ENCODE peak calls at places on chromosomes 1 and 21, in ten cellular contexts. D is neuronal stem cell, R is Panc1, N is fibroblast of lung, B is pancreas, T is lung, X is tibial artery, K is PC-3, L is AG04449, Z is OCI-LY7. P is an unnamed sample.

GRCh38 chr1:101506541-101507164 is 269.8 kb downstream of the S1PR1 start:
- DNase-seq in K (peak; percentile 68), N (peak; percentile 49), B (no peak), Z (peak; percentile 56), X (no peak), R (peak; percentile 8), T (no peak), D (peak; percentile 41), L (no peak), P (peak; percentile 6)

GRCh38 chr1:227038401-227038800 is 98.3 kb downstream of the COQ8A start:
- DNase-seq in Z (no peak), T (no peak), B (no peak), X (no peak), N (no peak), L (peak; percentile 5), K (peak; percentile 34), R (no peak), D (no peak), P (no peak)

GRCh38 chr1:243539636-243540035 is 283.8 kb downstream of the SDCCAG8 start:
- DNase-seq in B (no peak), D (no peak), N (no peak), Z (no peak), X (no peak), K (no peak), T (no peak), R (no peak), L (no peak), P (no peak)

GRCh38 chr1:197327776-197328364 is 59.8 kb downstream of the CRB1 start:
- DNase-seq in R (no peak), B (no peak), T (no peak), Z (peak; percentile 3), D (no peak), L (no peak), N (peak; percentile 38), K (peak; percentile 33), X (no peak), P (no peak)

GRCh38 chr1:229339086-229339485 is 3.8 kb downstream of the CCSAP start:
- DNase-seq in N (no peak), R (no peak), X (no peak), D (no peak), K (no peak), Z (no peak), B (no peak), T (no peak), L (no peak), P (no peak)

GRCh38 chr1:31415658-31416057 is 2.6 kb downstream of the SERINC2 start:
- DNase-seq in L (no peak), N (no peak), X (no peak), B (no peak), Z (no peak), R (no peak), D (no peak), K (no peak), T (no peak), P (no peak)

GRCh38 chr1:21924503-21925005 is 12.6 kb downstream of the HSPG2 start:
- DNase-seq in N (no peak), L (no peak), Z (no peak), R (no peak), B (no peak), T (no peak), K (no peak), D (no peak), X (no peak), P (no peak)

GRCh38 chr21:43467785-43468184 is 40.9 kb upstream of the SIK1 start:
- DNase-seq in R (no peak), N (no peak), X (no peak), B (peak; percentile 1), K (peak; percentile 0), D (no peak), Z (no peak), T (no peak), L (no peak), P (no peak)

GRCh38 chr1:68675336-68675735 is 178.5 kb upstream of the DEPDC1 start:
- DNase-seq in L (no peak), X (no peak), R (no peak), K (peak; percentile 26), N (no peak), Z (no peak), B (no peak), D (no peak), T (no peak), P (no peak)

GRCh38 chr1:58608945-58609344 is 31.9 kb upstream of the TACSTD2 start:
- DNase-seq in Z (no peak), D (no peak), N (no peak), R (no peak), L (no peak), X (no peak), T (no peak), K (no peak), B (no peak), P (no peak)

DNA sequence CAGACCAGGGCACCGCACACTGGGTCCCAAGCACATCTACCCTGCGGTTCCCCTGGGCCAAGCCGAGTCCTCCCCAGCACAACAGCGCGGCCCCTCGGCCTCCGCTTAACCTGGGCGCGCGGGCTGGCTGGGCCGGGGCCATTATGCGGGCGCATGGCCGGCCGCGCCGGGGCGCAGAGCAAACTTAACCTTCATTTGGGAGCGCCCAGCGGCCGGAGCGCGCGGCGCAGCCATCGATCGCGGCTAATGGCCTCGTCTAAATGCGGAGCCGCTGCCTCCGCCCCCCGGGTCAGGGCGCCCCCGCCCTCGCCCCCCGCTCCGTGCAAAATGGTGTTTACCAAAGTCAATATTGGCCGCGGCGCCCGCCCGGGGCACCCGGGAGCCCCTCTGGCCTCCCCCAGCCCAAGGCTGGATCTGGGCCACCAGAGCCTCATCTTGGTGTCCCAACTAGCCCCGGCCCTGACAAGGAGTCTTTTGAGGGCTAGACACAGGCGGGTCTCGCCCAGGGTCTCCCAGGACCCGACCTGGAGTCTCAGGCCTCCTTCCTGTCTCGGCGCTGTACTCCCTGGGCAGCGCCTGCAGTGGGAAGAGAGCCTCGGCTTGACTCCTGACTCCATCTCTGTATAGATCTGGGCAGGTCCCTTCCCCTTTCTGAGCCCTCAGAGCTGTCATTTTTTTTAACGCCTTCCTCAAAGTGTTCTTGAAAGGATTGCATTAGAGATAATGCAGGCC is 272.0 kb downstream of the TRABD2B start:
- DNase-seq in R (no peak), K (peak; percentile 14), T (no peak), X (no peak), N (no peak), L (no peak), Z (no peak), D (no peak), B (peak; percentile 72), P (peak; percentile 31)
- H3K4me3 ChIP-seq in R (peak overlapping the region; percentile 12), K (peak overlapping the region; percentile 21), T (no peak overlapping the region), X (peak overlapping the region; percentile 37), N (no peak overlapping the region), L (no peak overlapping the region), Z (no peak overlapping the region), D (no peak overlapping the region), B (no peak overlapping the region), P (peak overlapping the region; percentile 38)

DNA sequence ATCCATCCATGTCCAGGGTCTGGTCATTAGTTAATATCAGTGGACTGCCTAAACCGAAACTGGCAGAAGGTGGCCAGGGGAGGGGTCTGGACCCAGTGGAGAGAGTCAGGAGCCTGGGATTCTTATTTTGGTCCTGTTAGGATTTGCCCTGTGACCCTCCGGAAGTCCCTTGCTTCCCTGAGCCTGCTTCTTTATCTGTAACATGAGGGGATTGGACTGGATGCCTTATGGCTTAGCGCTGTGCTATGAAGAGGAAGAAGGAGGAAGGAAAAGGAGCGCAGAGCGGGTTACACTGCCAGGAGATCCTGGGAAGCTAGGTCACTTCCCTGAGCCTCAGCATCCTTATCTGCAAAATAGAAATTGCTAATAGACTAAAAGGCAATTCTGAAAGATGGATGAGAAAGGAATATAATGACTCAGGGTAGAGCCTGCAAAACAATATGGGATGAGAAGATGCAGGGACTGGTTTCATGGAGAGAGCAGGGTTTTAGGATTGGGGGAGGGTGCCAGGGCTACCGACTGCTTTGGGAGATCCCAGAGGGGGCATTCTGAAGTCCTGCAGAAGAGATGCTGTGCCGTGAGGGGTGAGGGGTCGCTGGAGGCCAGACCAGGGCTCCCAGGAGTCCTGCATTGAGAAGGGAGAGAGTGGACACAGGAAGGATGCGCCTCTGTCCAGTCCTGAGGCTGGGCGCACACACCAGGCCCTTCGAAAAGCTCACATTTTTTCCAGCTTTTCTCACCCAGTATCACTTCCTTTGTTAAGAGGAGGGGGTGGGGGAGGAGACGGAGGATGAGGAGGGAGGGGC is 457 bp upstream of the ADORA1 start:
- DNase-seq in R (no peak), K (no peak), L (no peak), D (no peak), T (no peak), Z (no peak), N (no peak), X (peak; percentile 56), B (no peak), P (no peak)
- H3K4me3 ChIP-seq in R (peak overlapping the region; percentile 39), K (no peak overlapping the region), L (peak overlapping the region; percentile 57), D (peak overlapping the region; percentile 41), T (no peak overlapping the region), Z (no peak overlapping the region), N (no peak overlapping the region), X (peak overlapping the region; percentile 45), B (no peak overlapping the region), P (peak overlapping the region; percentile 41)

GRCh38 chr1:198763298-198763714 is 124.5 kb downstream of the PTPRC start:
- DNase-seq in D (no peak), B (no peak), K (peak; percentile 59), R (no peak), L (no peak), Z (no peak), X (no peak), T (no peak), N (peak; percentile 32), P (no peak)

GRCh38 chr1:198761859-198762616 is 123.2 kb downstream of the PTPRC start:
- DNase-seq in B (no peak), D (no peak), R (no peak), Z (no peak), L (no peak), N (no peak), T (no peak), X (no peak), K (no peak), P (no peak)

GRCh38 chr1:198764748-198765147 is 125.9 kb downstream of the PTPRC start:
- DNase-seq in R (no peak), K (no peak), X (no peak), B (no peak), L (no peak), N (peak; percentile 28), T (no peak), D (no peak), Z (no peak), P (no peak)
- H3K4me3 ChIP-seq in R (no peak overlapping the region), K (no peak overlapping the region), X (no peak overlapping the region), B (no peak overlapping the region), L (no peak overlapping the region), N (peak overlapping the region; percentile 0), T (no peak overlapping the region), D (no peak overlapping the region), Z (no peak overlapping the region), P (no peak overlapping the region)

GRCh38 chr1:30064547-30064946 is 658.8 kb downstream of the MATN1 start:
- DNase-seq in T (no peak), D (no peak), B (no peak), L (no peak), X (no peak), R (no peak), K (no peak), Z (no peak), N (no peak), P (no peak)
- H3K4me3 ChIP-seq in T (no peak overlapping the region), D (no peak overlapping the region), B (no peak overlapping the region), L (no peak overlapping the region), X (no peak overlapping the region), R (no peak overlapping the region), K (no peak overlapping the region), Z (no peak overlapping the region), N (no peak overlapping the region), P (no peak overlapping the region)

GRCh38 chr1:18606443-18607288 is 24.0 kb upstream of the PAX7 start:
- DNase-seq in B (no peak), L (no peak), K (no peak), N (no peak), D (no peak), R (no peak), T (no peak), X (no peak), Z (no peak), P (no peak)
- H3K4me3 ChIP-seq in B (no peak overlapping the region), L (no peak overlapping the region), K (no peak overlapping the region), N (no peak overlapping the region), D (no peak overlapping the region), R (no peak overlapping the region), T (no peak overlapping the region), X (no peak overlapping the region), Z (no peak overlapping the region), P (no peak overlapping the region)